ENCODE peak calls at places on chromosomes 3 and 15, in seven cellular contexts. L is foreskin keratinocyte, T is PC-9, E is thoracic aorta, D is upper lobe of left lung, I is lower lobe of right lung, Z is HCT116. F is an unnamed sample.

GRCh38 chr3:44392489-44392888 is 53.9 kb downstream of the TCAIM start:
- DNase-seq in L (no peak), T (no peak), E (no peak), D (no peak), I (no peak), Z (no peak), F (no peak)

GRCh38 chr15:61327019-61327631 is 98.0 kb upstream of the RORA start:
- DNase-seq in L (no peak), T (no peak), E (no peak), D (no peak), I (no peak), Z (no peak), F (no peak)

GRCh38 chr3:7709383-7710082 is 792.1 kb upstream of the LMCD1 start:
- DNase-seq in L (no peak), T (no peak), E (no peak), D (no peak), I (no peak), Z (peak), F (no peak)

GRCh38 chr3:16460886-16461285 is 52.6 kb downstream of the RFTN1 start:
- DNase-seq in L (no peak), T (no peak), E (no peak), D (no peak), I (no peak), Z (no peak), F (no peak)

GRCh38 chr3:188842628-188843027 is 329.1 kb upstream of the TPRG1 start:
- DNase-seq in L (no peak), T (peak), E (no peak), D (no peak), I (no peak), Z (no peak), F (no peak)

GRCh38 chr3:63940389-63940757 is 28.2 kb upstream of the SCAANT1 start:
- DNase-seq in L (peak), T (peak), E (no peak), D (no peak), I (no peak), Z (no peak), F (no peak)

GRCh38 chr3:38131621-38132369 is 5.1 kb downstream of the ACAA1 start:
- DNase-seq in L (no peak), T (no peak), E (no peak), D (no peak), I (peak), Z (no peak), F (no peak)

GRCh38 chr15:40379853-40380252 is 2.7 kb upstream of the KNSTRN start:
- DNase-seq in L (peak), T (peak), E (peak), D (no peak), I (peak), Z (peak), F (peak)

GRCh38 chr15:82810863-82811421 is 1.5 kb downstream of the WHAMM start:
- DNase-seq in L (no peak), T (no peak), E (no peak), D (no peak), I (no peak), Z (no peak), F (no peak)

GRCh38 chr3:106257172-106257571 is 388.4 kb upstream of the CBLB start:
- DNase-seq in L (no peak), T (no peak), E (no peak), D (no peak), I (no peak), Z (no peak), F (no peak)

GRCh38 chr3:106514431-106514830 is 645.6 kb upstream of the CBLB start:
- DNase-seq in L (no peak), T (no peak), E (no peak), D (no peak), I (no peak), Z (no peak), F (no peak)

GRCh38 chr15:84917452-84917851 is 33.0 kb downstream of the SLC28A1 start:
- DNase-seq in L (no peak), T (no peak), E (no peak), D (no peak), I (no peak), Z (no peak), F (no peak)

GRCh38 chr3:46897829-46898320 is 20.4 kb downstream of the PTH1R start:
- DNase-seq in L (no peak), T (no peak), E (no peak), D (peak), I (peak), Z (no peak), F (no peak)

GRCh38 chr3:190381356-190381940 is 6.5 kb upstream of the CLDN16 start:
- DNase-seq in L (no peak), T (no peak), E (no peak), D (no peak), I (no peak), Z (no peak), F (no peak)

GRCh38 chr3:139185482-139185881 is 140.8 kb upstream of the PRR23C start:
- DNase-seq in L (no peak), T (no peak), E (no peak), D (no peak), I (no peak), Z (no peak), F (no peak)

GRCh38 chr3:108806316-108806715 is 16.3 kb upstream of the TRAT1 start:
- DNase-seq in L (no peak), T (no peak), E (no peak), D (no peak), I (no peak), Z (no peak), F (no peak)

GRCh38 chr3:14439501-14440167 is 37.2 kb downstream of the SLC6A6 start:
- DNase-seq in L (no peak), T (no peak), E (no peak), D (no peak), I (peak), Z (no peak), F (no peak)

GRCh38 chr15:72616491-72617210 is 37.8 kb upstream of the GOLGA6B start:
- DNase-seq in L (no peak), T (no peak), E (no peak), D (no peak), I (no peak), Z (no peak), F (no peak)

DNA sequence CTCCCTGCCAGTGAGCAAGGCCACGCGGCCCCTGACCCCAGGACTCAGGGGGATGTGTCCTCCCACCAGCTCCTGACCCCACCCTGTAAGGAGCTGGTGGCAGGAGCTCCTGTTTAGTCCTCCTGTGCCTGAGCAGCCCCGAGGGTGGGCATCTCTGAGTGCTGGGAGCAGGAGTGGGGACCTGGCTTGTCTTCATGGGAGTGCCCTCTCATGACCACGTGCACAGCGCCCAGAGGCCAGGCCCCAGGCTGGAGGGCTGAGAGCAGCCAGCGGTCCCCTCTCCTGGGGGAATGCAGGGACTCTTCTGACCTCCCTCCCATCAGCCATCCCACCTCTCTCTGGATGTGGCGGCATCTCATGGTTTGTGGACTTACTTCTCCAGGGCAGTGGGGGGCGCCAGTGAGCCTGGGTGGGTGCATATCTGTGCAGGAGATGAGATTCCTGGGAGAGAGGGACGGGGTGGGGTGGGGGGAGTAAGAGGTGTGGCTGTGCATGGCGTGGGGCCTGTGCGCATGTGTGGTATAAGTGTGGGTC is 205.6 kb downstream of the TBC1D2B start:
- DNase-seq in L (no peak), T (no peak), E (no peak), D (peak), I (peak), Z (no peak), F (no peak)
- TF ChIP-seq CTCF in L (no peak), T (no peak), E (no peak), D (no peak), I (peak), Z (peak), F (peak)

DNA sequence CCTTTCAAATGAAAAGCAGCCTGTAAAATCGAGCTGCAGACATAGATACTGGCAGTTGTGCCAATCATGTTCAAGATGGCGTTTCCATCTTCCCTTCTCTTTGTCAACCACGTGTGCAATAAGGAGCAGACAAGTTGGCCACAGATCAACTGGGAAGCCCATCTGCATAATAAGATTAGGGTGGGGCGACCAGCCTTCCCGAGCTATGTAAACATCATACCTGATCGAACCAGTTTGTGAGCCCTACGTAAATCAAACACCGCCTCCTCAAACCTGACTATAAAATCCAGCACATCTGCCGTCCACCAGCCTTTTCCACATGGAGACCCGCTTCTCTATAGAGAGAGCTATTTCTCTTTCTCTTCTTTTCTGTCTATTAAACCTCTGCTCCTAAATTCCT is 37.2 kb downstream of the TRIM42 start:
- DNase-seq in L (peak), T (no peak), E (no peak), D (no peak), I (no peak), Z (no peak), F (no peak)
- H3K27ac ChIP-seq in L (no peak), T (no peak), E (no peak), D (no peak), I (no peak), Z (no peak), F (no peak)

GRCh38 chr3:28951773-28952556 is 328.9 kb upstream of the RBMS3 start:
- DNase-seq in L (no peak), T (no peak), E (no peak), D (no peak), I (no peak), Z (no peak), F (no peak)
- TF ChIP-seq CTCF in L (no peak), T (no peak), E (no peak), D (no peak), I (no peak), Z (no peak), F (no peak)

GRCh38 chr15:80061581-80061980 is 2.1 kb downstream of the ZFAND6 start:
- DNase-seq in L (no peak), T (peak), E (no peak), D (no peak), I (no peak), Z (no peak), F (no peak)
- H3K27ac ChIP-seq in L (no peak), T (peak), E (no peak), D (peak), I (peak), Z (no peak), F (peak)

DNA sequence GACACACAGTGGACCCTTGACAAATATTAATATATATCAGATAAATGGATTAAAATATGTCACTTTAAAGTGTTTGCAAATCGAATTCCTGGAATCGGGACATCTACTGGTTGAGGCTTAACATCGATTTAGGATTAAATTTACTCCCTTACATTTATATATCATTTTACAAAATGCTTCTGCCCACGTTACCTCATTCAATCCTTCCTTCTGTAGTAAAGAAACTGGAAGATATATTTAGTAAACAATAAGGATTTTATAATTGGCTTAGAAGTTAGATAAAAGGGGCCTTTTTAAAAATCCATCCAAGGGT is 1.3 kb downstream of the CLPX start:
- DNase-seq in L (no peak), T (no peak), E (no peak), D (no peak), I (no peak), Z (no peak), F (no peak)
- TF ChIP-seq CTCF in L (no peak), T (no peak), E (no peak), D (no peak), I (no peak), Z (no peak), F (no peak)

GRCh38 chr3:2071531-2071930 is 27.1 kb upstream of the CNTN4 start:
- DNase-seq in L (no peak), T (no peak), E (no peak), D (no peak), I (no peak), Z (no peak), F (no peak)
- H3K27ac ChIP-seq in L (no peak), T (no peak), E (peak), D (no peak), I (no peak), Z (no peak), F (no peak)

GRCh38 chr3:193594946-193595689 is 2.1 kb downstream of the OPA1 start:
- DNase-seq in L (no peak), T (peak), E (no peak), D (no peak), I (no peak), Z (no peak), F (no peak)

GRCh38 chr3:193592841-193593665 is at the start of gene OPA1:
- DNase-seq in L (peak), T (peak), E (peak), D (peak), I (peak), Z (peak), F (peak)

GRCh38 chr3:193598202-193598601 is 5.2 kb downstream of the OPA1 start:
- DNase-seq in L (no peak), T (no peak), E (no peak), D (no peak), I (no peak), Z (no peak), F (no peak)

GRCh38 chr3:193593666-193594025 is 638 bp downstream of the OPA1 start:
- DNase-seq in L (no peak), T (no peak), E (no peak), D (no peak), I (no peak), Z (no peak), F (no peak)

DNA sequence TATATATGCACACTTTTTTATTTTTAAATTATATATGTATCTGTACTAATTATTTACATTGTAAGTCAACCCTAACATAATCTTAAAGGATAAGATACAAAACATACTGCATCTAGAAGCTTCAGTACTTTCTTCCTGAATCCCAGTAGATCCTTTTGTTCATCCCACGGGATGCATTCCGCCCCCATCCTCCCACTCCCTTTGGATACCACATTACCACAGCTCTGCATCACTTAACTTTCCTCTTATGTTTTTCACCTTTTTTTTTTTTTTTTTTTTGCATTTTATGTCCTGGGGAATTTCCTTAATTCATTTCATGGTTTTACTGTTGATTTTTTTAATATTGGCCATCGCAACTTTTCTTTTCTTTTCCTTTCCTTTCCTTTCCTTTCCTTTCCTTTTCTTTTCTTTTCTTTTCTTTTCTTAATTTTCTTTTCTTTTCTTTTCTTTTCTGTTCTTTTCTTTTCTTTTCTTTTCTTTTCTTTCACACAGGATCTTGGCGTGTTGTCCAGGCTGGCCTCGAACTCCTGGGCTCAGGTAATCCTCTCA is 3.0 kb downstream of the OPA1 start:
- DNase-seq in L (no peak), T (no peak), E (no peak), D (no peak), I (no peak), Z (no peak), F (no peak)
- TF ChIP-seq CTCF in L (no peak), T (no peak), E (no peak), D (no peak), I (no peak), Z (no peak), F (no peak)

GRCh38 chr15:57595011-57595866 is 3.5 kb downstream of the MYZAP start:
- DNase-seq in L (no peak), T (peak), E (no peak), D (no peak), I (no peak), Z (no peak), F (no peak)
- H3K27ac ChIP-seq in L (no peak), T (peak), E (no peak), D (peak), I (peak), Z (no peak), F (no peak)

F was measured in Panc1.